ENCODE peak calls at places on chromosomes 2 and 18, in seven cellular contexts. C is stimulated activated CD4-positive, alpha-beta T cell treated with anti-CD3 and anti-CD28 coated beads, Interleukin-1b, Interleukin-23, amount 100 ng/mL, for 4 hours; K is T follicular helper cell; U is DMS79; F is activated effector memory CD4-positive, alpha-beta T cell treated with anti-CD3 and anti-CD28 coated beads, Interleukin-2, amount 50 U/mL, for 16 hours; N is sigmoid colon; B is activated CD4-positive, alpha-beta T cell treated with anti-CD3 and anti-CD28 coated beads, Interleukin-2, amount 10 ng/mL, durations not matched to agents 24 days and 14 days. R is an unnamed sample.

GRCh38 chr2:162926907-162927306 is 88.3 kb upstream of the KCNH7 start:
- DNase-seq in N (no peak), K (no peak), U (no peak), C (no peak), F (no peak), B (no peak), R (no peak)

GRCh38 chr2:20580690-20581437 is 70.0 kb downstream of the HS1BP3 start:
- DNase-seq in N (peak; percentile 61), F (no peak), U (no peak), B (no peak), K (no peak), C (no peak), R (no peak)

GRCh38 chr2:54336136-54336976 is 80.3 kb upstream of the TSPYL6 start:
- DNase-seq in U (no peak), N (no peak), B (no peak), F (no peak), K (no peak), C (no peak), R (no peak)

GRCh38 chr2:26274058-26274613 is 29.4 kb downstream of the HADHB start:
- DNase-seq in C (no peak), N (peak; percentile 89), F (no peak), K (no peak), B (no peak), U (peak; percentile 30), R (no peak)

GRCh38 chr2:187547353-187547979 is 6.8 kb downstream of the TFPI start:
- DNase-seq in K (no peak), U (no peak), B (no peak), F (no peak), N (peak; percentile 85), C (no peak), R (no peak)

GRCh38 chr2:72916743-72917137 is 579 bp upstream of the EMX1 start:
- DNase-seq in U (no peak), C (no peak), B (peak; percentile 61), N (peak; percentile 61), F (no peak), K (no peak), R (no peak)

GRCh38 chr18:64799378-64799777 is 650.5 kb upstream of the LINC00305 start:
- DNase-seq in U (no peak), C (no peak), K (no peak), N (no peak), B (no peak), F (no peak), R (no peak)

GRCh38 chr2:207711750-207712487 is 479 bp downstream of the CCNYL1 start:
- DNase-seq in K (peak; percentile 26), U (no peak), C (peak; percentile 23), F (peak; percentile 82), B (peak; percentile 86), N (peak; percentile 77), R (no peak)

GRCh38 chr2:143581134-143581533 is 451.9 kb downstream of the ARHGAP15 start:
- DNase-seq in U (no peak), N (no peak), K (no peak), C (no peak), B (no peak), F (no peak), R (no peak)

GRCh38 chr2:226794077-226794670 is 5.4 kb downstream of the IRS1 start:
- DNase-seq in C (no peak), K (no peak), F (no peak), N (no peak), B (no peak), U (no peak), R (no peak)

GRCh38 chr18:71743634-71744033 is 800.5 kb downstream of the CBLN2 start:
- DNase-seq in F (no peak), N (no peak), K (no peak), U (no peak), B (no peak), C (no peak), R (no peak)